ENCODE peak calls at places on chromosomes 16 and 17, in eight cellular contexts. I is breast epithelium, D is BJ, Z is heart left ventricle, J is left lung, N is tibial artery, G is cardiac muscle cell, Y is lower lobe of right lung. E is an unnamed sample. For H3K27me3, the result is how much of the 10 kb centered on the place peaks cover.

GRCh38 chr17:18121201-18121600 is 12.6 kb downstream of the MYO15A start:
- DNase-seq in I (no peak), D (no peak), Z (no peak), J (no peak), N (no peak), G (no peak), Y (no peak), E (no peak)

GRCh38 chr17:1475321-1475854 is 17.1 kb downstream of the MYO1C start:
- DNase-seq in I (no peak), D (no peak), Z (no peak), J (no peak), N (no peak), G (no peak), Y (no peak), E (no peak)

GRCh38 chr16:64892843-64893242 is 229.0 kb downstream of the CDH11 start:
- DNase-seq in I (no peak), D (peak), Z (no peak), J (no peak), N (no peak), G (peak), Y (no peak), E (no peak)

GRCh38 chr17:79082311-79083190 is 7.9 kb downstream of the ENGASE start:
- DNase-seq in I (no peak), D (no peak), Z (peak), J (no peak), N (no peak), G (peak), Y (no peak), E (peak)

GRCh38 chr17:79468183-79468944 is 142.5 kb downstream of the RBFOX3 start:
- DNase-seq in I (no peak), D (no peak), Z (no peak), J (no peak), N (no peak), G (no peak), Y (no peak), E (no peak)

GRCh38 chr16:76500006-76500405 is 222.8 kb downstream of the CNTNAP4 start:
- DNase-seq in I (no peak), D (no peak), Z (no peak), J (no peak), N (no peak), G (no peak), Y (no peak), E (no peak)

GRCh38 chr16:1063728-1064127 is 8.8 kb upstream of the SSTR5 start:
- DNase-seq in I (no peak), D (no peak), Z (no peak), J (no peak), N (no peak), G (no peak), Y (no peak), E (no peak)

GRCh38 chr16:81488687-81489411 is 44.2 kb downstream of the CMIP start:
- DNase-seq in I (no peak), D (no peak), Z (no peak), J (no peak), N (no peak), G (no peak), Y (no peak), E (no peak)

GRCh38 chr16:19933740-19934139 is 49.1 kb upstream of the GPRC5B start:
- DNase-seq in I (no peak), D (no peak), Z (no peak), J (no peak), N (no peak), G (no peak), Y (no peak), E (no peak)

GRCh38 chr17:2170023-2170422 is 115.1 kb downstream of the HIC1 start:
- DNase-seq in I (no peak), D (no peak), Z (no peak), J (no peak), N (no peak), G (no peak), Y (no peak), E (no peak)

GRCh38 chr16:11224894-11225676 is 30.9 kb downstream of the SOCS1 start:
- DNase-seq in I (no peak), D (no peak), Z (no peak), J (no peak), N (no peak), G (no peak), Y (peak), E (peak)

GRCh38 chr17:60792250-60792898 is 114.7 kb downstream of the BCAS3 start:
- DNase-seq in I (no peak), D (no peak), Z (no peak), J (no peak), N (peak), G (no peak), Y (no peak), E (no peak)

GRCh38 chr16:58128181-58128631 is 975 bp downstream of the CFAP20 start:
- DNase-seq in I (no peak), D (no peak), Z (no peak), J (no peak), N (no peak), G (no peak), Y (no peak), E (no peak)

GRCh38 chr16:71311553-71312158 is 22.5 kb upstream of the CMTR2 start:
- DNase-seq in I (no peak), D (no peak), Z (no peak), J (no peak), N (no peak), G (peak), Y (no peak), E (no peak)

GRCh38 chr16:76796431-76796830 is 394.6 kb upstream of the MON1B start:
- DNase-seq in I (no peak), D (no peak), Z (no peak), J (no peak), N (no peak), G (no peak), Y (no peak), E (no peak)

GRCh38 chr17:74833501-74834361 is 26.0 kb downstream of the GRIN2C start:
- DNase-seq in I (no peak), D (no peak), Z (no peak), J (peak), N (peak), G (no peak), Y (peak), E (no peak)

GRCh38 chr16:52573365-52574104 is 26.6 kb upstream of the TOX3 start:
- DNase-seq in I (no peak), D (no peak), Z (no peak), J (no peak), N (no peak), G (no peak), Y (no peak), E (no peak)

GRCh38 chr17:67376509-67376891 is 581 bp upstream of the PITPNC1 start:
- DNase-seq in I (no peak), D (peak), Z (no peak), J (no peak), N (no peak), G (peak), Y (no peak), E (no peak)

GRCh38 chr16:65377131-65377649 is 255.3 kb upstream of the CDH11 start:
- DNase-seq in I (no peak), D (no peak), Z (no peak), J (no peak), N (no peak), G (no peak), Y (no peak), E (no peak)

GRCh38 chr16:77594798-77595625 is 127.3 kb upstream of the NUDT7 start:
- DNase-seq in I (no peak), D (no peak), Z (no peak), J (no peak), N (no peak), G (no peak), Y (no peak), E (no peak)

GRCh38 chr17:34852614-34853013 is 108.6 kb downstream of the CCT6B start:
- DNase-seq in I (no peak), D (no peak), Z (no peak), J (no peak), N (no peak), G (no peak), Y (no peak), E (no peak)

GRCh38 chr17:19812407-19812806 is 55.3 kb downstream of the ULK2 start:
- DNase-seq in I (no peak), D (no peak), Z (no peak), J (no peak), N (no peak), G (peak), Y (no peak), E (no peak)

GRCh38 chr16:87684106-87684677 is 81.6 kb downstream of the KLHDC4 start:
- DNase-seq in I (no peak), D (no peak), Z (no peak), J (no peak), N (no peak), G (no peak), Y (no peak), E (no peak)

GRCh38 chr17:44865231-44865660 is 17.6 kb downstream of the HIGD1B start:
- DNase-seq in I (peak), D (no peak), Z (peak), J (peak), N (peak), G (peak), Y (peak), E (peak)

GRCh38 chr17:51119415-51120356 is 982 bp downstream of the SPAG9 start:
- DNase-seq in I (peak), D (no peak), Z (peak), J (peak), N (peak), G (peak), Y (peak), E (peak)

GRCh38 chr17:44589316-44590071 is 32.2 kb downstream of the FZD2 start:
- DNase-seq in I (no peak), D (no peak), Z (no peak), J (no peak), N (no peak), G (peak), Y (no peak), E (no peak)

GRCh38 chr17:77369544-77369971 is 228.8 kb downstream of the SEC14L1 start:
- DNase-seq in I (no peak), D (no peak), Z (no peak), J (peak), N (peak), G (no peak), Y (peak), E (no peak)

GRCh38 chr16:4011225-4011939 is 104.9 kb downstream of the ADCY9 start:
- DNase-seq in I (no peak), D (no peak), Z (no peak), J (no peak), N (no peak), G (no peak), Y (peak), E (no peak)

GRCh38 chr17:45667591-45668171 is 116.4 kb upstream of the CRHR1 start:
- DNase-seq in I (no peak), D (no peak), Z (no peak), J (no peak), N (peak), G (no peak), Y (peak), E (no peak)

GRCh38 chr17:52823155-52823554 is 664.6 kb upstream of the CA10 start:
- DNase-seq in I (no peak), D (no peak), Z (no peak), J (no peak), N (no peak), G (no peak), Y (no peak), E (no peak)

GRCh38 chr17:48814504-48814903 is 2.5 kb downstream of the TTLL6 start:
- DNase-seq in I (no peak), D (no peak), Z (peak), J (no peak), N (no peak), G (peak), Y (no peak), E (peak)
- TF ChIP-seq CTCF in I (peak), D (peak), Z (peak), J (peak), N (peak), G (peak), Y (peak), E (peak)

DNA sequence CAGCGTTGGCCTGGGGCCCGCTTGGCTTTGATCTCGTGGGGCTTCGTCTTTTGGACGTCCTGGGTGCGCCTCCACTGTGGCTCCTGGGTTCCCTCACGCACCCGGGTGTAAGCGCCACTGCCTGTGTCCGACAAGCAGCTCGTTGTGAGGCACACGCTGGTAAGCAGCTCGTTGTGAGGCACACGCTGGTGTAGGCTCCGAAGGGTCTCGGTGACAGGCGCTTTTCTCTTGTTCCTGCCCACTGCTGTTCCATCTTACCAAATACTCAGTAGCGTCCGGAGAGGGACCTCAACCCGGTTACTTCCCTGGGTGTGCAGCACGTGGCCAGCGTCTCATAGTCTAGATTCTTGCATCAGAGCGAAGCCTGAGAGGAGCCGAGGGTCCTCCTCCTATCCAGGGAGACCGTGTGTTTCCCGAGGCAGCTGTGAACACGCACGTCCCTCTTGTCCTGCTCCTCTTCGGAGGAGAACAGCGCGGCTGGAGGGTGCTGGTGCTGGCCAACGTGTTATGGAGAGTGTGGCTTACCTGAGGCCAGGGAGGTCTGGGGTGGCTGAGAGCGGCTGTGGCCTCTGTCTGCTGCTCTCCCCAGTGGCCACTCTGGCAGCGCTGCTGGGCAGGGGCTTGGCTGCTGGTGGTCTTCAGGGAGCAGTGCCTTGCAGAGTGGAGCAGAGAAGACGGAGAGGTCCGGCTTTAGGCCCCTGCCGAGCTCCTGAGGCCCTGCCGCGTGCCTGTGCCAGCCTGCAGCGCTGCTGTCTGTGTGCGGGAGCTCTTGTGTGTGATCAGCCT is 32.1 kb upstream of the ZNF750 start:
- DNase-seq in I (no peak), D (no peak), Z (no peak), J (no peak), N (no peak), G (no peak), Y (peak), E (no peak)
- H3K27me3 ChIP-seq in I (under half), D (under half), Z (under half), J (under half), N (under half), G (under half), Y (under half), E (under half)

DNA sequence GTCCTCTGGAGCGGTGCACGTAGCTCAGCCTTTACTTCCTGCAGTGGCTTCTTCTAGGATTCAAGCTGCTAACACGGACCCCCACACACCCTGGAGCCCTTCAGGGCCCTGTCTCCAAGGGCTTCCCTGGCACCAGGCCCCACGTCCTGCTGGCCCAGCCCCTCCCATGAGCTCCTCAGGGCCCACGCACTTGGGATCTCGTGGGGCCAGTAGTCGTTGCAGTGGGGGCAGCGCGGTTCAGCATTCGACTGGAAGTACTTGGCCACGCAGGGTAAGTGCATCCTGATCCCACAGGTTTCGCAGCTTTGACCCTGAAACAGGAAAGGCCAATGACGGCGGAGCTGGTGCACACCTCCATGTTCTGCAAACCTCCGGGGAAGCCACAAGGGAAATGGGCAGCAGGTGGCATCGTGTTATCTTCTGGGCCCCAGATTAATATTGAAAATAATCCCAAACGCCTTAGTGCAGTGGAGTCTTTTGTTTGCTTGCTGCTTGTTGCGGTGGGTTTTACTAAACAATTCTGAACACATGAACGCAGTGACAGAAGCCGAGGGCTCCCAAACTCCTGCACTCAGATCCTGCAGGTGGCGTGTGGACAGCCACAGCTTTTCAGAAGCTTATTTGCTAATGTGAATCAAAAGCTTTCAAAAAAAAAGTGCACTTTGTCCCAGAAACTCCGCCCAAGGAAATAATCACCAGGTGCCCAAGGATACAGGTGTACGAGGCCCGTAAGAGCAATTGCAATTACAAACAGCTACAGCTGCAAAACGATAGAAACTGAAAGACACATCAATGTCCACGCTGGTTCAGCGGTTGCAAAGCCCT is 22.4 kb downstream of the KDM8 start:
- DNase-seq in I (no peak), D (no peak), Z (no peak), J (no peak), N (no peak), G (no peak), Y (peak), E (no peak)
- TF ChIP-seq CTCF in I (no peak), D (no peak), Z (no peak), J (no peak), N (no peak), G (no peak), Y (no peak), E (no peak)

GRCh38 chr16:80175011-80175410 is 365.8 kb upstream of the DYNLRB2 start:
- DNase-seq in I (no peak), D (no peak), Z (no peak), J (no peak), N (no peak), G (no peak), Y (no peak), E (no peak)
- H3K27me3 ChIP-seq in I (under half), D (under half), Z (under half), J (under half), N (under half), G (under half), Y (under half), E (under half)

GRCh38 chr17:82229686-82230626 is 1.1 kb downstream of the SLC16A3 start:
- DNase-seq in I (no peak), D (no peak), Z (no peak), J (no peak), N (peak), G (peak), Y (no peak), E (peak)
- TF ChIP-seq CTCF in I (no peak), D (peak), Z (no peak), J (no peak), N (no peak), G (no peak), Y (no peak), E (no peak)

GRCh38 chr17:47714773-47715396 is 18.2 kb upstream of the TBX21 start:
- DNase-seq in I (no peak), D (no peak), Z (no peak), J (no peak), N (no peak), G (no peak), Y (no peak), E (no peak)
- H3K27me3 ChIP-seq in I (under half), D (under half), Z (under half), J (half or more), N (under half), G (under half), Y (under half), E (under half)

DNA sequence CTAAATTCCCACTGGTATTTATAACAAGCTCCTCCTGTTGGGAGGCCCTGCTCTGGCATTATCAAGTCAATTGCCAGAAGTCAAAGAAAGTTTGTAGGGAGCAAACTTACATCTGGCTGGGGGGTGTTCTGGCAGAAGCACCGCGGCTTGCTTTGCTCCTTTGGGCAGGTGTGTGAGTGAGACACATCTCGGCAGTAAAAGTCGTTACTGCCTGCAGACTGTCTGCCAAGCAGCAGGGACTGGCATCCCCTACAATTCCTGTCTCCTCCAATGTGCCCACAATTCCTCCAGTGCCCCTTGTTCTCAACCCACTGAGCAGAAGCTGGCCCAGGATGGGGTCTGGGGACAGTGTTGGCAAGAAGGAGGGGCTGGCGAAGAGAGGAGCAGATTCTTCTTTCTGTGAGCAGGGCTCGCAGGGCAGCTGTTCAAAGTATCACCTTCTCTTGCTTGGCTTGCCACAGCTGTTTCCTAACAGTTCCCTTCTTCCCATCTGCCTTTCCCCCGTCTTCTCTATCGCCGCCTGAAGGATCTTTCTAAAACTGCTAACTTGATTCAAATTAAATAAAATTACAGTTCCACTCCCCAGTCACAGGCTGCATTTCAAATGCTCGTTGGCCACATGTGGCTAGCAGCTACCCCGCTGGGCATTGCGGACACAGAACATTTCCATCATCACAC is 30.2 kb downstream of the SPACA3 start:
- DNase-seq in I (no peak), D (no peak), Z (no peak), J (no peak), N (no peak), G (peak), Y (no peak), E (no peak)
- TF ChIP-seq CTCF in I (no peak), D (peak), Z (no peak), J (no peak), N (no peak), G (peak), Y (no peak), E (no peak)

E was measured in CD4-positive, alpha-beta T cell.